ENCODE peak calls at places on chromosomes 6 and 20, in eight cellular contexts. X, G, H, A, S, V, Y and O are unnamed samples.

GRCh38 chr6:161631676-161632194 is 357.9 kb upstream of the AGPAT4 start:
- DNase-seq in V (no peak), Y (no peak), S (peak), A (no peak), X (no peak), G (no peak), H (no peak), O (no peak)

GRCh38 chr6:21085206-21085605 is 508.3 kb upstream of the SOX4 start:
- DNase-seq in Y (no peak), X (no peak), G (no peak), S (no peak), H (no peak), A (no peak), V (no peak), O (no peak)

GRCh38 chr20:36184816-36185776 is 30.6 kb downstream of the EPB41L1 start:
- DNase-seq in H (no peak), X (no peak), G (no peak), S (no peak), V (no peak), Y (no peak), A (no peak), O (no peak)

GRCh38 chr6:17081860-17082508 is 19.9 kb upstream of the STMND1 start:
- DNase-seq in S (no peak), V (no peak), X (no peak), A (no peak), Y (no peak), G (no peak), H (no peak), O (no peak)

GRCh38 chr6:99739526-99739925 is 132.9 kb downstream of the PRDM13 start:
- DNase-seq in A (no peak), X (peak), S (no peak), Y (no peak), G (no peak), V (no peak), H (no peak), O (peak)

GRCh38 chr6:52975580-52975979 is 19.5 kb downstream of the GSTA4 start:
- DNase-seq in G (no peak), S (no peak), X (no peak), A (no peak), V (no peak), Y (no peak), H (no peak), O (no peak)

GRCh38 chr6:15464211-15464725 is 198.6 kb downstream of the DTNBP1 start:
- DNase-seq in H (peak), Y (peak), V (peak), A (peak), X (no peak), S (peak), G (peak), O (no peak)

GRCh38 chr20:58219342-58219700 is 9.1 kb downstream of the ANKRD60 start:
- DNase-seq in X (no peak), H (no peak), S (peak), V (no peak), G (peak), Y (no peak), A (no peak), O (no peak)

GRCh38 chr6:112237644-112238043 is 16.7 kb downstream of the LAMA4 start:
- DNase-seq in A (no peak), G (no peak), V (no peak), H (no peak), S (peak), Y (no peak), X (no peak), O (no peak)

GRCh38 chr6:22071655-22072054 is 225.2 kb downstream of the PRL start:
- DNase-seq in G (no peak), Y (no peak), H (no peak), V (no peak), A (no peak), S (no peak), X (peak), O (no peak)

GRCh38 chr6:167703781-167704180 is 122.9 kb upstream of the AFDN start:
- DNase-seq in Y (no peak), V (no peak), H (no peak), X (no peak), A (no peak), G (no peak), S (no peak), O (no peak)

GRCh38 chr6:167793421-167793820 is 33.3 kb upstream of the AFDN start:
- DNase-seq in S (no peak), V (no peak), G (no peak), X (no peak), H (no peak), A (no peak), Y (no peak), O (no peak)

GRCh38 chr6:71468841-71469750 is 180.5 kb downstream of the OGFRL1 start:
- DNase-seq in A (no peak), V (no peak), Y (no peak), S (peak), X (peak), G (peak), H (no peak), O (peak)

GRCh38 chr20:13142143-13142542 is 78.9 kb upstream of the ISM1 start:
- DNase-seq in A (no peak), S (no peak), G (no peak), Y (no peak), V (no peak), H (no peak), X (no peak), O (no peak)

GRCh38 chr20:63657260-63657936 is 714 bp upstream of the RTEL1 start:
- DNase-seq in A (no peak), V (no peak), Y (no peak), S (no peak), X (no peak), H (no peak), G (peak), O (no peak)

GRCh38 chr20:30484009-30484748 is 773.3 kb upstream of the DEFB115 start:
- DNase-seq in Y (no peak), A (no peak), G (no peak), V (no peak), S (no peak), X (no peak), H (no peak), O (no peak)

GRCh38 chr20:1933465-1933870 is 38.3 kb downstream of the SIRPA start:
- DNase-seq in S (peak), Y (no peak), H (no peak), A (no peak), V (no peak), X (peak), G (no peak), O (peak)

GRCh38 chr6:40524797-40525584 is 62.2 kb downstream of the LRFN2 start:
- DNase-seq in H (no peak), X (no peak), S (no peak), G (no peak), Y (no peak), V (no peak), A (no peak), O (no peak)